ENCODE peak calls at places on chromosomes 1 and 21, in five cellular contexts. One of them, this sample, is unnamed.

GRCh38 chr21:46660505-46660904 is 25.0 kb downstream of the PRMT2 start:
- DNase-seq in EH: no peak
- DNase-seq in lower leg skin: no peak
- DNase-seq in GM12864: no peak
- DNase-seq in Right ventricle myocardium superior: no peak
- DNase-seq in this sample: no peak

GRCh38 chr1:22286491-22286890 is 143.6 kb upstream of the WNT4 start:
- DNase-seq in lower leg skin: no peak
- DNase-seq in EH: no peak
- DNase-seq in GM12864: no peak
- DNase-seq in Right ventricle myocardium superior: no peak
- DNase-seq in this sample: no peak

GRCh38 chr1:115179397-115179835 is 90.1 kb upstream of the TSPAN2 start:
- DNase-seq in Right ventricle myocardium superior: peak; percentile 80
- DNase-seq in lower leg skin: no peak
- DNase-seq in GM12864: no peak
- DNase-seq in EH: peak; percentile 99
- DNase-seq in this sample: no peak

GRCh38 chr1:244796719-244797406 is 38.6 kb upstream of the COX20 start:
- DNase-seq in Right ventricle myocardium superior: no peak
- DNase-seq in GM12864: no peak
- DNase-seq in EH: peak; percentile 72
- DNase-seq in lower leg skin: peak; percentile 60
- DNase-seq in this sample: peak; percentile 51

GRCh38 chr1:72178266-72178665 is 104.1 kb downstream of the NEGR1 start:
- DNase-seq in lower leg skin: no peak
- DNase-seq in Right ventricle myocardium superior: no peak
- DNase-seq in GM12864: no peak
- DNase-seq in EH: peak; percentile 65
- DNase-seq in this sample: no peak

GRCh38 chr1:215459136-215459535 is 108.0 kb upstream of the KCTD3 start:
- DNase-seq in EH: no peak
- DNase-seq in lower leg skin: no peak
- DNase-seq in GM12864: no peak
- DNase-seq in Right ventricle myocardium superior: no peak
- DNase-seq in this sample: no peak

GRCh38 chr1:17926906-17927305 is 171.8 kb downstream of the ACTL8 start:
- DNase-seq in GM12864: no peak
- DNase-seq in Right ventricle myocardium superior: no peak
- DNase-seq in lower leg skin: no peak
- DNase-seq in EH: no peak
- DNase-seq in this sample: no peak

GRCh38 chr1:1629430-1630190 is 2.4 kb upstream of the MMP23B start:
- DNase-seq in EH: no peak
- DNase-seq in Right ventricle myocardium superior: peak; percentile 53
- DNase-seq in lower leg skin: no peak
- DNase-seq in GM12864: no peak
- DNase-seq in this sample: no peak

GRCh38 chr1:29520571-29521437 is 284.5 kb downstream of the PTPRU start:
- DNase-seq in Right ventricle myocardium superior: no peak
- DNase-seq in lower leg skin: no peak
- DNase-seq in EH: no peak
- DNase-seq in GM12864: no peak
- DNase-seq in this sample: no peak

GRCh38 chr1:156815307-156815826 is 1.3 kb downstream of the SH2D2A start:
- DNase-seq in Right ventricle myocardium superior: peak; percentile 77
- DNase-seq in GM12864: no peak
- DNase-seq in EH: peak; percentile 89
- DNase-seq in lower leg skin: no peak
- DNase-seq in this sample: peak; percentile 50

GRCh38 chr1:23423415-23424170 is 955 bp downstream of the TCEA3 start:
- DNase-seq in Right ventricle myocardium superior: no peak
- DNase-seq in EH: no peak
- DNase-seq in lower leg skin: no peak
- DNase-seq in GM12864: no peak
- DNase-seq in this sample: no peak

GRCh38 chr1:3372317-3372716 is 82.1 kb upstream of the ARHGEF16 start:
- DNase-seq in GM12864: no peak
- DNase-seq in lower leg skin: no peak
- DNase-seq in EH: no peak
- DNase-seq in Right ventricle myocardium superior: no peak
- DNase-seq in this sample: no peak

GRCh38 chr1:44655609-44656008 is 18.7 kb downstream of the TMEM53 start:
- DNase-seq in Right ventricle myocardium superior: no peak
- DNase-seq in lower leg skin: no peak
- DNase-seq in EH: peak; percentile 45
- DNase-seq in GM12864: no peak
- DNase-seq in this sample: no peak

GRCh38 chr1:57072775-57073174 is 107.0 kb upstream of the C8B start:
- DNase-seq in GM12864: no peak
- DNase-seq in lower leg skin: no peak
- DNase-seq in EH: no peak
- DNase-seq in Right ventricle myocardium superior: no peak
- DNase-seq in this sample: no peak

GRCh38 chr1:156347337-156347736 is 9.0 kb downstream of the TSACC start:
- DNase-seq in EH: peak; percentile 90
- DNase-seq in GM12864: no peak
- DNase-seq in lower leg skin: no peak
- DNase-seq in Right ventricle myocardium superior: no peak
- DNase-seq in this sample: no peak

GRCh38 chr1:29236993-29237905 is 927 bp downstream of the PTPRU start:
- DNase-seq in EH: peak; percentile 68
- DNase-seq in lower leg skin: peak; percentile 21
- DNase-seq in Right ventricle myocardium superior: peak; percentile 65
- DNase-seq in GM12864: no peak
- DNase-seq in this sample: no peak

GRCh38 chr1:110235839-110236682 is 25.9 kb downstream of the KCNC4 start:
- DNase-seq in Right ventricle myocardium superior: no peak
- DNase-seq in EH: peak; percentile 91
- DNase-seq in lower leg skin: no peak
- DNase-seq in GM12864: no peak
- DNase-seq in this sample: no peak

GRCh38 chr1:6612641-6613360 is 730 bp upstream of the PHF13 start:
- DNase-seq in EH: peak; percentile 54
- DNase-seq in Right ventricle myocardium superior: peak; percentile 67
- DNase-seq in GM12864: no peak
- DNase-seq in lower leg skin: no peak
- DNase-seq in this sample: no peak

GRCh38 chr1:224543453-224543852 is 72.7 kb upstream of the CNIH3 start:
- DNase-seq in lower leg skin: no peak
- DNase-seq in EH: peak; percentile 54
- DNase-seq in Right ventricle myocardium superior: no peak
- DNase-seq in GM12864: no peak
- DNase-seq in this sample: no peak

GRCh38 chr1:167455786-167456446 is 62.4 kb downstream of the CD247 start:
- DNase-seq in Right ventricle myocardium superior: peak; percentile 70
- DNase-seq in EH: peak; percentile 24
- DNase-seq in GM12864: no peak
- DNase-seq in lower leg skin: no peak
- DNase-seq in this sample: no peak

GRCh38 chr1:54403808-54404261 is 2.4 kb downstream of the SSBP3 start:
- DNase-seq in GM12864: no peak
- DNase-seq in EH: peak; percentile 84
- DNase-seq in lower leg skin: no peak
- DNase-seq in Right ventricle myocardium superior: no peak
- DNase-seq in this sample: no peak

GRCh38 chr1:241627453-241628329 is 12.5 kb downstream of the CHML start:
- DNase-seq in lower leg skin: no peak
- DNase-seq in GM12864: no peak
- DNase-seq in Right ventricle myocardium superior: no peak
- DNase-seq in EH: peak; percentile 74
- DNase-seq in this sample: no peak

GRCh38 chr1:175857756-175858155 is 114.4 kb upstream of the TNR start:
- DNase-seq in lower leg skin: no peak
- DNase-seq in GM12864: no peak
- DNase-seq in EH: no peak
- DNase-seq in Right ventricle myocardium superior: no peak
- DNase-seq in this sample: no peak

GRCh38 chr1:202116287-202116686 is 6.4 kb upstream of the GPR37L1 start:
- DNase-seq in lower leg skin: no peak
- DNase-seq in Right ventricle myocardium superior: no peak
- DNase-seq in EH: no peak
- DNase-seq in GM12864: no peak
- DNase-seq in this sample: no peak

GRCh38 chr1:109438798-109439297 is 12.6 kb upstream of the PSMA5 start:
- DNase-seq in Right ventricle myocardium superior: no peak
- DNase-seq in GM12864: no peak
- DNase-seq in lower leg skin: no peak
- DNase-seq in EH: peak; percentile 97
- DNase-seq in this sample: no peak

GRCh38 chr1:107138166-107138565 is 2.7 kb upstream of the NTNG1 start:
- DNase-seq in lower leg skin: no peak
- DNase-seq in EH: peak; percentile 16
- DNase-seq in Right ventricle myocardium superior: no peak
- DNase-seq in GM12864: no peak
- DNase-seq in this sample: no peak

GRCh38 chr1:87513971-87514660 is 185.4 kb downstream of the LMO4 start:
- DNase-seq in GM12864: no peak
- DNase-seq in Right ventricle myocardium superior: no peak
- DNase-seq in EH: no peak
- DNase-seq in lower leg skin: no peak
- DNase-seq in this sample: no peak

GRCh38 chr1:64187646-64188045 is 15.8 kb upstream of the UBE2U start:
- DNase-seq in Right ventricle myocardium superior: no peak
- DNase-seq in lower leg skin: no peak
- DNase-seq in GM12864: no peak
- DNase-seq in EH: no peak
- DNase-seq in this sample: no peak

GRCh38 chr1:220300442-220301121 is 28.3 kb upstream of the RAB3GAP2 start:
- DNase-seq in EH: peak; percentile 91
- DNase-seq in Right ventricle myocardium superior: peak; percentile 73
- DNase-seq in lower leg skin: peak; percentile 83
- DNase-seq in GM12864: no peak
- DNase-seq in this sample: peak; percentile 85

GRCh38 chr1:246798107-246798506 is 73.9 kb downstream of the SCCPDH start:
- DNase-seq in GM12864: no peak
- DNase-seq in EH: no peak
- DNase-seq in Right ventricle myocardium superior: no peak
- DNase-seq in lower leg skin: no peak
- DNase-seq in this sample: no peak

GRCh38 chr1:19393051-19393450 is 80.9 kb downstream of the SLC66A1 start:
- DNase-seq in Right ventricle myocardium superior: no peak
- DNase-seq in EH: no peak
- DNase-seq in GM12864: no peak
- DNase-seq in lower leg skin: no peak
- DNase-seq in this sample: no peak

GRCh38 chr1:42723511-42723910 is 16.5 kb downstream of the CLDN19 start:
- DNase-seq in Right ventricle myocardium superior: no peak
- DNase-seq in EH: no peak
- DNase-seq in lower leg skin: no peak
- DNase-seq in GM12864: no peak
- DNase-seq in this sample: no peak

GRCh38 chr1:173275496-173275895 is 68.4 kb upstream of the TNFSF4 start:
- DNase-seq in lower leg skin: no peak
- DNase-seq in GM12864: no peak
- DNase-seq in Right ventricle myocardium superior: no peak
- DNase-seq in EH: no peak
- DNase-seq in this sample: no peak

GRCh38 chr1:111988743-111989453 is 570 bp downstream of the KCND3 start:
- DNase-seq in GM12864: no peak
- DNase-seq in Right ventricle myocardium superior: peak; percentile 58
- DNase-seq in EH: no peak
- DNase-seq in lower leg skin: peak; percentile 16
- DNase-seq in this sample: no peak

GRCh38 chr1:7278045-7278444 is 492.8 kb downstream of the CAMTA1 start:
- DNase-seq in GM12864: no peak
- DNase-seq in lower leg skin: no peak
- DNase-seq in Right ventricle myocardium superior: no peak
- DNase-seq in EH: no peak
- DNase-seq in this sample: no peak

GRCh38 chr21:42652527-42653491 is 612 bp upstream of the PDE9A start:
- DNase-seq in Right ventricle myocardium superior: peak; percentile 79
- DNase-seq in GM12864: no peak
- DNase-seq in lower leg skin: no peak
- DNase-seq in EH: peak; percentile 40
- DNase-seq in this sample: peak; percentile 32